ENCODE peak calls at places on chromosomes 2 and 18, in six cellular contexts. I, C, Q, P, D and S are unnamed samples.
A peak's percentile ranks its signal among the peaks of the same experiment; 100 is the strongest.

GRCh38 chr2:39994151-39994550 is 215.1 kb upstream of the THUMPD2 start:
- DNase-seq in I (no peak), C (no peak), Q (no peak), P (no peak), D (no peak), S (no peak)

GRCh38 chr2:175030380-175031271 is 25.4 kb upstream of the CHN1 start:
- DNase-seq in I (no peak), C (peak; percentile 16), Q (no peak), P (no peak), D (no peak), S (peak; percentile 63)

GRCh38 chr2:202039278-202040100 is 5.8 kb downstream of the FZD7 start:
- DNase-seq in I (no peak), C (no peak), Q (no peak), P (no peak), D (no peak), S (no peak)

GRCh38 chr2:118554616-118555015 is 292.8 kb downstream of the EN1 start:
- DNase-seq in I (no peak), C (no peak), Q (no peak), P (no peak), D (no peak), S (no peak)

GRCh38 chr2:11833601-11834000 is 87.2 kb downstream of the LPIN1 start:
- DNase-seq in I (no peak), C (no peak), Q (no peak), P (no peak), D (no peak), S (no peak)

GRCh38 chr2:98868548-98869271 is 67.3 kb downstream of the CRACDL start:
- DNase-seq in I (no peak), C (no peak), Q (no peak), P (no peak), D (no peak), S (no peak)

GRCh38 chr2:120958623-120959366 is 223.1 kb downstream of the GLI2 start:
- DNase-seq in I (no peak), C (no peak), Q (no peak), P (no peak), D (no peak), S (peak; percentile 17)

GRCh38 chr18:22558945-22559385 is 141.2 kb upstream of the CTAGE1 start:
- DNase-seq in I (no peak), C (no peak), Q (no peak), P (peak; percentile 66), D (no peak), S (no peak)

GRCh38 chr2:231483398-231484329 is 19.4 kb upstream of the NCL start:
- DNase-seq in I (no peak), C (no peak), Q (peak; percentile 22), P (peak; percentile 62), D (no peak), S (no peak)
- TF ChIP-seq POLR2AphosphoS5 in I (no peak), C (no peak), Q (no peak), P (no peak), D (peak; percentile 73), S (no peak)

GRCh38 chr2:88071365-88071764 is 3.7 kb downstream of the SMYD1 start:
- DNase-seq in I (no peak), C (no peak), Q (no peak), P (no peak), D (no peak), S (no peak)

GRCh38 chr2:88074150-88074549 is 6.5 kb downstream of the SMYD1 start:
- DNase-seq in I (no peak), C (no peak), Q (no peak), P (no peak), D (no peak), S (no peak)

GRCh38 chr2:88077076-88077475 is 9.5 kb downstream of the SMYD1 start:
- DNase-seq in I (no peak), C (no peak), Q (no peak), P (no peak), D (no peak), S (no peak)

GRCh38 chr2:88078624-88079169 is 11.1 kb downstream of the SMYD1 start:
- DNase-seq in I (no peak), C (no peak), Q (no peak), P (no peak), D (no peak), S (no peak)

DNA sequence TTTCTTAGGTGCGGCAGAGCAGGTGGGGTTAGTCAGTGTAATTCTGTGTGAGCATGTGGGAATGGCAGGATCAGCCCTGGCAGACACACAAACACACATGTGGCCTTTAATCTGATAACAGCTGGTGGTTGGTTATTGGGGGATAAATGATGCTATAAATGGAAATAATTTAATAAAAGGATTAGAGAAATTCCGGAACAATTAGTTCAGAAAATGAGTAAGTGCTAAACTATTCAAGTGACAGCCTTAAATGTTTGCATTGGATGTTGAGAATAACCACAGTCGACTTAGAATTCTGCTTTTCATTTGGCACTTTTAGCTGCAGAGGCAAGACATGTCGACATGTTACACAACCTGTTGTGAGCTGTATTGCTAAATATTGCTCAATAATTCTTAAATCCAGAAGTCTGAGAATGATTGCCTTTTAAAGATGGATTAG is 7.2 kb downstream of the SMYD1 start:
- DNase-seq in I (no peak), C (no peak), Q (no peak), P (no peak), D (no peak), S (no peak)
- TF ChIP-seq POLR2AphosphoS5 in I (no peak), C (no peak), Q (no peak), P (peak; percentile 54), D (no peak), S (no peak)

GRCh38 chr2:241558532-241559488 is at the start of gene BOK:
- DNase-seq in I (peak; percentile 73), C (peak; percentile 72), Q (peak; percentile 36), P (peak; percentile 93), D (no peak), S (peak; percentile 88)
- TF ChIP-seq POLR2AphosphoS5 in I (no peak), C (peak; percentile 69), Q (no peak), P (peak; percentile 83), D (no peak), S (no peak)

GRCh38 chr2:230794472-230794871 is 70.3 kb upstream of the ITM2C start:
- DNase-seq in I (no peak), C (no peak), Q (no peak), P (no peak), D (no peak), S (no peak)

GRCh38 chr2:230796280-230796862 is 68.4 kb upstream of the ITM2C start:
- DNase-seq in I (no peak), C (no peak), Q (no peak), P (no peak), D (no peak), S (no peak)

GRCh38 chr2:230795856-230796255 is 68.9 kb upstream of the ITM2C start:
- DNase-seq in I (peak; percentile 78), C (no peak), Q (no peak), P (peak; percentile 79), D (no peak), S (no peak)

GRCh38 chr2:230790981-230791380 is 73.8 kb upstream of the ITM2C start:
- DNase-seq in I (no peak), C (no peak), Q (no peak), P (no peak), D (no peak), S (no peak)

DNA sequence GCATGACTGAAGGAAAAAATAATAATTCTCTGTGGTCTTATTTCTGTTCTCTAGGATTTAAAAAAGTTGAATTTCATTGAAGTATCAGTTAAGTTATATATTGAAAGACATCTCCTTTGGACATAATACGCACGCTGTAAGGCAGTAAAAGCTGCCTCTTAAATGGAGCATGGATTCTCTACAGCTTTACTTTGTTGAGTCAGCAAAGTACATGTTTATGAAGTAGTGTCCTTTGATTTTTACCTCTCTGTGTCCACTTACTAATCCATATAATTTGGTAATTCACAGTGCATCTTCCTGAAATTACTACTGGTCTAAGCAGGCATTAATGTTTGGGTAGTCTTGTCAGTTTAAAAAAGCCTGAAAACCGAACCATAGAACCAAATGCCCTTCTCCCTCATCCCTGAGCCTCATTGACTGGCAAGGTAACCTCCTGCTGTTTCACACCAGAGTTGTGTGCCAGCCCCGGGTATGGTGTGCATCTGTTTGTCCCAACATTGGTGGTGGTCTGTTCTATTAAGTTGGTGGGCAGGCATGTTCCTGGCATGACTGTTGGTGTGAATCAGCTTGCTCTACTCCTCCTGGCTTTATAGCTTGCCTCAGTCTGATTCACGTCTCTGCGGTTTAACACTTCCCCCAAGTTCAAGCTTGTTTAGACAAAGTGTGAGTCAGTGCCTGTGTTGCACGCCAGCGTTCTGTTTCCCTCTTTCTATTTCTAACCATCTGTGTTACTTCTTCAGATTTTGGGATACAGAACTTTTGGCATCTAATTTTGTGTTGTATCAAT is 71.0 kb upstream of the ITM2C start:
- DNase-seq in I (peak; percentile 84), C (peak; percentile 95), Q (peak; percentile 70), P (peak; percentile 92), D (no peak), S (no peak)
- TF ChIP-seq POLR2AphosphoS5 in I (no peak), C (peak; percentile 72), Q (peak; percentile 62), P (peak; percentile 89), D (no peak), S (no peak)

DNA sequence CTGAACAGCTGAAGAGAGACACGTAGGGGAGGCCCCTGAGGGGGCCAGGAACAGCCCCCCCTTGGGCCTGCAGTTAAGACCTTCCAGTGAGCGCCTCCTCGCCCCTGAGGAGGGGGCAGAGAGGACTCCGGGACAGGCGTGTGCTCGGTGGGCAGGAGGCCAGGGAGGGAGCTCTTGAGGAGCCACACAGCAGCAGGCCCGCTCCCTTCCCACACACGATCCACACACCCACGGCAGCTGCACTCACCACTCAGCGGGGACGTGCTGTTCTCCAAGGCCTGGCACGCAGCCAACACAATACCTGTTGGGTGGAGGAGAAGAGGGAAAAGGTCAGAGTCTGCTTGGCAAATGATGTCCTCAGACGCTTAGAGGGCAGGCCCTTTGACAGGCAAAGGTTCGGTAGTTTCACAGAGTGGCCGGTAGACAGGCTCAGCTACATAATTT is 39.0 kb downstream of the TGFA start:
- DNase-seq in I (peak; percentile 78), C (no peak), Q (peak; percentile 67), P (no peak), D (no peak), S (no peak)
- TF ChIP-seq POLR2AphosphoS5 in I (no peak), C (no peak), Q (no peak), P (no peak), D (no peak), S (no peak)

DNA sequence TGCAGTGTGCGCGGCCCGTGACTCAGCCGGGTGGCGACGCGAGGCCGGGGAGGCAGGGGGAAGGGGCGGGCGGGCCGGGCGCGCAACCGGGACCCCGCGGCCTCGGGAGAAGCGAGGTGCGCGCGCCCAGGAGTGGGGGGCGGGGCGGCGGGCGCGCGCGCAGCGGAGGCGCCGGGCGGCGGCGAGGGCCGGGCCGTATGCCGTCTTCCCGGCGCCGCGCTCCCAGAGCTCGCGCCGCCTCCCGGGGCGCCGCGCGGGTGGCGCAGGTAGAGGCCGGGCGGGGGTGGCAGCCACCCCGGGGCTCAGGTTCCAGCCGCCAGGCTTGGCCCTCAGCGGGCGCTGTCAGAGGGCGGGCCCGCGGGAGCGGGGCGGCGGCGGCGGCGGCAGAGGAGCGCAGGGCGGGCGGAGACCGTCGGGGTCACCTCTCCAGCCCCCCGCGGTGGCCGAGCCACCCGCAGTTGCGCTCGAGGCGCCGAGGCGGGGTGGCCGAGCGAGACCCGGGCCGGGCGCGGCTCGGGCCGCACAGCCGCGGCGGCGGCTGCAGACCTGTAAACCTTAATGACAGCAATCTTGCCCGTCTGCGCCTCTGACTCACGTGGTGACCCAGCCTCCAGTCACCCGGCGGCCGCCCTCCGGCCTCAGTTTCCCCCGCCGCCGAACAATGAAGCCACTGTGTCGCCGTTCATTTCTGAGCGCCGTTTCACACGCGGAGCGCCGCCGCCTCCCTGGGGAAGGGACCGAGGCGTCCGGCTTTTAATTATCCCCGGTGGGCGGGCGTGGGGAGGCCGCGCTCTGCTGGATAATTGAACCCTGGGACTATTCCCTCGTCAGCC is 25.3 kb upstream of the SMAD7 start:
- DNase-seq in I (no peak), C (no peak), Q (no peak), P (no peak), D (no peak), S (no peak)
- TF ChIP-seq POLR2AphosphoS5 in I (no peak), C (peak; percentile 23), Q (no peak), P (no peak), D (no peak), S (no peak)